ENCODE peak calls at places on chromosome 12, in ten cellular contexts. X is upper lobe of left lung, F is stomach, D is GM12878, A is K562, Q is HepG2, H is SK-N-SH, N is HCT116, U is Panc1, R is suprapubic skin. Y is an unnamed sample.

GRCh38 chr12:53750812-53751335 is 905 bp downstream of the CISTR start:
- DNase-seq in H (peak), X (no peak), R (no peak), A (no peak), U (no peak), D (no peak), N (no peak), Q (no peak), F (no peak), Y (no peak)

GRCh38 chr12:113196996-113197395 is 11.5 kb downstream of the RITA1 start:
- DNase-seq in Q (peak), R (no peak), X (peak), D (no peak), N (peak), H (peak), A (peak), U (peak), F (peak), Y (no peak)

GRCh38 chr12:130124605-130125244 is 37.5 kb upstream of the FZD10 start:
- DNase-seq in Q (no peak), F (no peak), A (no peak), H (no peak), X (no peak), R (no peak), U (no peak), N (no peak), D (no peak), Y (no peak)

GRCh38 chr12:54680374-54680773 is 32.2 kb upstream of the DCD start:
- DNase-seq in A (peak), D (no peak), H (peak), U (peak), F (peak), R (no peak), Q (peak), X (no peak), N (peak), Y (no peak)

GRCh38 chr12:953776-954175 is 4.3 kb upstream of the RAD52 start:
- DNase-seq in N (no peak), H (no peak), A (peak), Q (no peak), X (no peak), F (no peak), U (no peak), D (no peak), R (no peak), Y (no peak)

GRCh38 chr12:106898001-106898966 is 57.4 kb upstream of the TMEM263 start:
- DNase-seq in X (no peak), N (no peak), D (no peak), R (no peak), H (no peak), U (no peak), Q (no peak), F (no peak), A (no peak), Y (no peak)

GRCh38 chr12:54032220-54032619 is 630 bp upstream of the HOXC5 start:
- DNase-seq in R (no peak), D (no peak), X (no peak), H (no peak), N (no peak), U (no peak), F (no peak), A (peak), Q (no peak), Y (no peak)

GRCh38 chr12:75712223-75712622 is 200.8 kb upstream of the KRR1 start:
- DNase-seq in D (no peak), Q (peak), R (no peak), F (no peak), X (no peak), A (no peak), N (peak), U (peak), H (no peak), Y (no peak)

GRCh38 chr12:131281016-131281415 is 327.3 kb downstream of the ADGRD1 start:
- DNase-seq in Q (no peak), U (no peak), X (peak), A (no peak), N (no peak), D (no peak), R (peak), H (no peak), F (no peak), Y (no peak)

GRCh38 chr12:93876360-93876759 is 199.2 kb downstream of the CRADD start:
- DNase-seq in D (no peak), Q (no peak), R (no peak), X (no peak), H (no peak), F (no peak), N (no peak), U (no peak), A (no peak), Y (no peak)

GRCh38 chr12:6570264-6570887 is 2.3 kb upstream of the NOP2 start:
- DNase-seq in R (no peak), N (peak), U (no peak), D (no peak), A (peak), Q (peak), H (peak), X (no peak), F (peak), Y (no peak)

GRCh38 chr12:32836710-32837109 is 59.9 kb downstream of the PKP2 start:
- DNase-seq in F (no peak), Q (no peak), N (no peak), U (no peak), H (no peak), D (no peak), R (no peak), A (no peak), X (no peak), Y (no peak)

GRCh38 chr12:3944620-3945019 is 71.4 kb upstream of the PARP11 start:
- DNase-seq in R (no peak), F (no peak), D (no peak), H (no peak), A (no peak), Q (no peak), U (no peak), N (no peak), X (no peak), Y (no peak)

GRCh38 chr12:26156201-26156871 is 31.5 kb upstream of the BHLHE41 start:
- DNase-seq in R (no peak), H (no peak), U (no peak), A (no peak), F (no peak), X (no peak), D (peak), Q (no peak), N (no peak), Y (no peak)

GRCh38 chr12:39613525-39613924 is 6.1 kb downstream of the ABCD2 start:
- DNase-seq in D (no peak), H (peak), R (no peak), F (no peak), X (no peak), A (no peak), Q (no peak), U (no peak), N (no peak), Y (no peak)

GRCh38 chr12:32702470-32702869 is 23.4 kb downstream of the DNM1L start:
- DNase-seq in H (peak), A (no peak), Q (no peak), D (no peak), R (no peak), N (no peak), F (no peak), U (no peak), X (no peak), Y (no peak)

GRCh38 chr12:25723921-25724491 is 170.9 kb upstream of the LMNTD1 start:
- DNase-seq in H (no peak), R (no peak), N (no peak), Q (no peak), U (no peak), F (no peak), D (no peak), A (no peak), X (no peak), Y (no peak)

GRCh38 chr12:92955997-92956663 is 27.0 kb upstream of the EEA1 start:
- DNase-seq in H (no peak), Q (no peak), R (no peak), F (no peak), X (no peak), N (no peak), U (no peak), A (no peak), D (no peak), Y (no peak)

GRCh38 chr12:57545809-57546437 is 1.1 kb downstream of the DCTN2 start:
- DNase-seq in X (no peak), N (no peak), H (no peak), Q (peak), F (no peak), R (peak), A (peak), U (no peak), D (no peak), Y (no peak)

GRCh38 chr12:95385246-95385645 is 88.7 kb upstream of the METAP2 start:
- DNase-seq in X (no peak), H (no peak), N (no peak), Q (no peak), F (no peak), U (no peak), A (no peak), D (no peak), R (no peak), Y (no peak)

GRCh38 chr12:84793558-84794367 is 118.8 kb downstream of the SLC6A15 start:
- DNase-seq in H (no peak), F (no peak), X (no peak), Q (no peak), N (no peak), D (no peak), U (no peak), R (no peak), A (no peak), Y (no peak)

DNA sequence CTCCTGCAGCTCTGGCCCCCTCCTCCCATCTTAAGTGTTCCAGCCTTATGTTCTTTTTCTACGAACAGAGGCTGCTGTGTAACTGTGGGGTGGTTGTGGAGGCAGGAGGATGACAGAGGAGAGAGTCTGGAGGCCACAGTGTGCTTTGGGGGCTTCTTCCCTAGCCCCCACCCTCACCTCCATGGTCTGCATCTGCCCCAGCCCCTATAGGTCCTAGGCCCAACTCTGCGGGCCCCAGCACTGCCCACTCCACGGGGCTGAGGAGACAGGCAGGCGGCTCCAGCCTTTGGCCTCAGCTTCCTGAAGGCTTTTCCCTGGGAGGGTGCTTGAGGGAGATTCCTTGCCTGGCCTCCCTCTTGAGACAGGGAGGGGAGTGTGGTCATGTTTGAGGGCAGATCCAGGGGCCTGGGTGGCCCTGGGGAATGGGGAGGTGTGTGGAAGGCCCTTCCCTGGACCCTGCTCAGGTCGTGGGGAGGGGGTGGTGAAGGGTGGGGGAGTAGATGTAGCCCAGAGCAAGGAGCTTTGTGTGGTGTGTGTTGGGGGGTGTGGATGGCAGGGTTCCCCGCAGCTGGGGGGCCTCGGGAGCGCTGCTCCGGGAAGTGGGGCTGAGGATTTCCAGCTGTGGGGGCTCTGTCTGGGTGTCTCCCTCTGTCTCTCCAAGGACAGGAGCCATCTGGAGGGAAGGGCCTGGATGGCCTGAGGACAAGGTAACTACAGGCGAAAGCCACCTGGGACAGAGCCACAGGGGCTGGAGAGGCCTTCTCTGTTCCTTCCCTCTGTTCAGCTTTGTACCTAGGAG is 1.1 kb downstream of the SMIM41 start:
- DNase-seq in X (no peak), A (no peak), N (no peak), Q (no peak), R (no peak), F (no peak), U (no peak), D (no peak), H (no peak), Y (no peak)
- H3K27ac ChIP-seq in X (peak), A (no peak), N (no peak), Q (peak), R (no peak), F (peak), U (no peak), D (no peak), H (peak), Y (peak)

GRCh38 chr12:116427200-116427932 is 131.8 kb upstream of the MAP1LC3B2 start:
- DNase-seq in A (no peak), U (no peak), D (no peak), F (no peak), R (no peak), Q (no peak), N (peak), H (no peak), X (no peak), Y (no peak)
- TF ChIP-seq POLR2AphosphoS5 in A (no peak), U (peak), D (no peak), F (no peak), R (no peak), Q (no peak), N (no peak), H (no peak), X (no peak), Y (no peak)

DNA sequence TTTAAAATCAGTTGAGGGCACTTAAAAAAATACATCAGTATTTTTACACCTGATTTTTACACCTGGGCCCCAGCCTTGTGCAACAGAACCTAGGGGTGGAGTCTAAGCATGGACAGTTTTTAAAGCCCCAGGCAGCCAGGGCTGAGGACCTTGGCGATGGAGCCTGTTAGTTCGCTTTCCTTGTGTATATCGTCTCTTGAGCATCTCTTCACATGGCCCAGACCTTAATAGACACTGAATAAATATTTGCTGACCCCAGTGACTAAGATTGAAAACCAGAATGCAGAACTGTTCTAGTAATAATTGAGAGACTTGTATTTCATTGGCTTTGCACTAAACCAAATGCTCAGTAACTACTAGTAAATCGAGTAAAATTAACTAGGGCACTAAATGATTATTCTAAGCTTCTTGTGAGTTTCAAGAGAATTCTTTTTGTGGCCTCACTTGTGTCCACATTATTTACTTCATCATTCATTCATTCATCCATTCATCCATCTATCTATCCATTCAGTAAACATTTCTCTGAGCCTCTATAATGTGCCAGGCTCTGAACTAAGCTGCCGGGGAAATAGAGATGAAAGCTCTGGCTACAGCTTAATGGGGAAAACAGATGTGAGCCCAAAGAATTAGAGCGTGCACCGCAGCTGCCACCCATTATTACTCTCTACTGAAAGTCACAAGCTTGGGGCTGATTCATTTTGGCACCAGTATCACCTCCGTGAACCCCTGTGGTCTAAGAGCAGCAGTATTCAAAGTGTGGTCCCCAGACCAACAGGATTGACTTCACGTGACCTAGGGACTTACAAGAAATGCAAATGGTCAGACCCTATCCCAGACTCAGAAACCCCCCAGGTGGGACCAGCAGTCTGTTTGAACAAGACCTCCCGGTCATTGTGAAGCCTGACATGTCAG is 30.7 kb upstream of the BCL7A start:
- DNase-seq in A (no peak), U (no peak), Q (no peak), D (peak), R (no peak), H (no peak), X (peak), F (no peak), N (no peak), Y (no peak)
- H3K27ac ChIP-seq in A (no peak), U (no peak), Q (no peak), D (peak), R (no peak), H (no peak), X (peak), F (no peak), N (no peak), Y (no peak)

GRCh38 chr12:116528067-116528466 is 31.1 kb upstream of the MAP1LC3B2 start:
- DNase-seq in H (no peak), R (no peak), X (no peak), N (peak), D (no peak), F (no peak), U (no peak), A (no peak), Q (no peak), Y (no peak)

GRCh38 chr12:116524311-116524710 is 34.9 kb upstream of the MAP1LC3B2 start:
- DNase-seq in Q (no peak), X (no peak), U (no peak), H (no peak), R (no peak), D (no peak), A (no peak), N (no peak), F (no peak), Y (no peak)

GRCh38 chr12:116528498-116528897 is 30.7 kb upstream of the MAP1LC3B2 start:
- DNase-seq in U (no peak), R (no peak), A (no peak), F (no peak), N (no peak), X (no peak), H (no peak), Q (no peak), D (no peak), Y (no peak)

GRCh38 chr12:116524964-116525379 is 34.2 kb upstream of the MAP1LC3B2 start:
- DNase-seq in R (no peak), D (no peak), U (no peak), X (no peak), F (no peak), A (no peak), Q (no peak), H (no peak), N (no peak), Y (no peak)

GRCh38 chr12:116525418-116526001 is 33.7 kb upstream of the MAP1LC3B2 start:
- DNase-seq in F (peak), X (peak), Q (no peak), H (no peak), R (peak), A (no peak), D (no peak), U (no peak), N (peak), Y (peak)
- TF ChIP-seq POLR2AphosphoS5 in F (peak), X (no peak), Q (no peak), H (peak), R (no peak), A (no peak), D (no peak), U (peak), N (no peak), Y (no peak)

DNA sequence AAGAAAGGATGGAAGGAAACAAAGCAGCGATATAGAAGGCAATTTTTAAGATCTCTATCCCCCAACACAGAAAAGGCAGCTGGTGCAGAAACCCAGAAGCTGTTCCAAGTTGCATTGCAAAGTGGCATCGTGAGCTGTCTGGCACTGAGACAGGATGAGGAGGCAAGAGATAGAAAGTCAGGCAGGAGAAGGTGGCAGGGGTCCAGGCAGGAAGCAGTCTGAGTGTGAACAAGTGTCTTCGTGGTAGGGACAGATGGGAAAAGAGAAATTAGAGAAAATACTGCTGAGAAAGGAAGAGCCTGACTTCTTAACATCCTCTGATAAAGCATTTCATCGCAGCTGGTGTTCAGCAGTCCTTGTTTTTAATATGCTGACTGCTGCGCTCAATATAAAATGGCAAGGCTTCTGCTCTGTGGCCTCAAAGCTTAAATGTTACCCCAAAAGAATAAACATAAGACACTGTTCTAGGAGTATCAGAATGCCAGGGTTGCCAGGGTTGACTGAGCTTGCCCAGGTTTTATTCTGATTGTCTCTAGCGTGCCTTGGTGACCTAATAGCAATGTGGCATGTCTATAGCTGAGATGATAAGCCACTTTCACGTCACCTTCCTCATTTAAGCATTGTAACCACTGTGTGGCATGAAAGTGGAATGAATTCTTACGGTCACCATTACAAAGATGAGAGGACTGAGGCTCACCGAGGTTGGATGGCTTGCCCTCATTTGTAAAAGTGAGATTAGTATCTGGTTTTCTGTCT is 397.6 kb downstream of the NUAK1 start:
- DNase-seq in A (no peak), U (no peak), F (no peak), X (no peak), D (no peak), N (no peak), Q (no peak), R (no peak), H (no peak), Y (peak)
- H3K27ac ChIP-seq in A (no peak), U (no peak), F (peak), X (no peak), D (no peak), N (no peak), Q (no peak), R (no peak), H (no peak), Y (no peak)

GRCh38 chr12:91357381-91357780 is 174.8 kb upstream of the DCN start:
- DNase-seq in A (no peak), N (no peak), X (no peak), R (no peak), H (no peak), F (no peak), D (no peak), U (no peak), Q (peak), Y (no peak)
- TF ChIP-seq POLR2AphosphoS5 in A (no peak), N (no peak), X (no peak), R (no peak), H (no peak), F (no peak), D (no peak), U (no peak), Q (no peak), Y (no peak)

GRCh38 chr12:110565919-110566871 is 16.9 kb downstream of the PPTC7 start:
- DNase-seq in D (no peak), X (no peak), F (no peak), R (no peak), Q (peak), N (no peak), A (no peak), U (no peak), H (no peak), Y (no peak)
- H3K27ac ChIP-seq in D (peak), X (no peak), F (peak), R (peak), Q (peak), N (no peak), A (no peak), U (peak), H (no peak), Y (peak)

GRCh38 chr12:69688496-69689427 is 10.3 kb downstream of the BEST3 start:
- DNase-seq in R (no peak), H (peak), N (peak), D (no peak), Q (peak), U (peak), A (peak), X (peak), F (peak), Y (peak)
- TF ChIP-seq POLR2AphosphoS5 in R (peak), H (peak), N (peak), D (no peak), Q (no peak), U (no peak), A (no peak), X (peak), F (peak), Y (peak)